ENCODE peak calls at places on chromosomes 2 and 18, in eight cellular contexts. P is NCI-H2029 treated with DMSO at 0.1 percent for 48 hours; C is CD8-positive, alpha-beta memory T cell; K is anterior cingulate cortex; B is AML-193; A is sciatic nerve; R is stimulated activated CD8-positive, alpha-beta memory T cell treated with anti-CD3 and anti-CD28 coated beads, Interleukin-15, amount 100 ng/mL, for 24 hours; G is CD8-positive, alpha-beta T cell. F is an unnamed sample.

GRCh38 chr2:95010697-95011096 is 14.8 kb upstream of the MAL start:
- DNase-seq in P (no peak), C (no peak), K (no peak), B (no peak), A (no peak), R (no peak), G (no peak), F (no peak)

GRCh38 chr2:181762000-181762399 is 81.7 kb upstream of the NEUROD1 start:
- DNase-seq in P (no peak), C (no peak), K (no peak), B (no peak), A (no peak), R (no peak), G (no peak), F (no peak)

GRCh38 chr2:121429119-121429903 is 101.4 kb upstream of the RNU4ATAC start:
- DNase-seq in P (no peak), C (no peak), K (no peak), B (no peak), A (no peak), R (no peak), G (no peak), F (no peak)

GRCh38 chr2:105812180-105813044 is 67.7 kb downstream of the NCK2 start:
- DNase-seq in P (no peak), C (no peak), K (peak), B (no peak), A (no peak), R (no peak), G (no peak), F (no peak)

GRCh38 chr18:54444309-54444914 is 86.7 kb downstream of the C18orf54 start:
- DNase-seq in P (no peak), C (no peak), K (peak), B (peak), A (peak), R (no peak), G (no peak), F (no peak)

GRCh38 chr2:6896930-6897759 is 19.6 kb downstream of the RSAD2 start:
- DNase-seq in P (no peak), C (no peak), K (no peak), B (peak), A (no peak), R (no peak), G (no peak), F (peak)

GRCh38 chr2:203870481-203870880 is 2.9 kb downstream of the CTLA4 start:
- DNase-seq in P (no peak), C (no peak), K (no peak), B (no peak), A (no peak), R (no peak), G (no peak), F (no peak)

GRCh38 chr2:72136933-72137497 is 10.6 kb downstream of the CYP26B1 start:
- DNase-seq in P (no peak), C (no peak), K (no peak), B (no peak), A (peak), R (no peak), G (no peak), F (no peak)

GRCh38 chr18:23330423-23330822 is 122.7 kb upstream of the RIOK3 start:
- DNase-seq in P (no peak), C (no peak), K (no peak), B (no peak), A (no peak), R (no peak), G (no peak), F (no peak)

GRCh38 chr2:147711031-147711430 is 133.8 kb upstream of the ACVR2A start:
- DNase-seq in P (no peak), C (no peak), K (no peak), B (no peak), A (no peak), R (no peak), G (no peak), F (no peak)

GRCh38 chr2:38723173-38723572 is 28.0 kb downstream of the SRSF7 start:
- DNase-seq in P (no peak), C (no peak), K (no peak), B (no peak), A (no peak), R (no peak), G (no peak), F (no peak)

GRCh38 chr2:202871161-202872141 is at the start of gene ICA1L:
- DNase-seq in P (peak), C (peak), K (peak), B (peak), A (peak), R (peak), G (peak), F (peak)

F was measured in naive thymus-derived CD4-positive, alpha-beta T cell.